ENCODE peak calls at places on chromosomes 13 and 19, in six cellular contexts. P is HepG2, I is H1, O is SK-N-SH, Z is HCT116, F is K562. V is an unnamed sample.
A peak's percentile ranks its signal among the peaks of the same experiment; 100 is the strongest.

GRCh38 chr13:40315416-40316064 is 350.9 kb downstream of the FOXO1 start:
- DNase-seq in P (no peak), I (no peak), O (no peak), Z (no peak), F (no peak), V (no peak)

GRCh38 chr13:32212420-32212819 is 102.7 kb downstream of the ZAR1L start:
- DNase-seq in P (no peak), I (no peak), O (no peak), Z (no peak), F (no peak), V (no peak)

GRCh38 chr19:55526216-55527196 is 10.4 kb downstream of the SBK2 start:
- DNase-seq in P (peak; percentile 31), I (no peak), O (peak; percentile 57), Z (no peak), F (no peak), V (peak; percentile 35)

GRCh38 chr19:53131732-53132131 is 978 bp downstream of the ZNF415 start:
- DNase-seq in P (no peak), I (no peak), O (peak; percentile 27), Z (no peak), F (no peak), V (no peak)

GRCh38 chr13:75870397-75870801 is 234.3 kb downstream of the LMO7 start:
- DNase-seq in P (no peak), I (peak; percentile 62), O (peak; percentile 46), Z (no peak), F (peak; percentile 22), V (peak; percentile 31)

GRCh38 chr19:15142313-15142712 is 35.1 kb downstream of the SYDE1 start:
- DNase-seq in P (no peak), I (no peak), O (no peak), Z (no peak), F (no peak), V (no peak)

GRCh38 chr19:41546386-41546789 is 29.6 kb upstream of the CEACAM21 start:
- DNase-seq in P (no peak), I (no peak), O (no peak), Z (no peak), F (no peak), V (no peak)

GRCh38 chr13:100089633-100090032 is 740 bp downstream of the PCCA start:
- DNase-seq in P (no peak), I (no peak), O (no peak), Z (no peak), F (no peak), V (no peak)

GRCh38 chr19:2148482-2149135 is 2.8 kb downstream of the AP3D1 start:
- DNase-seq in P (no peak), I (no peak), O (peak; percentile 16), Z (no peak), F (no peak), V (no peak)

GRCh38 chr19:39142655-39143054 is 17.1 kb downstream of the PAK4 start:
- DNase-seq in P (no peak), I (no peak), O (no peak), Z (no peak), F (no peak), V (no peak)

GRCh38 chr19:13012690-13013608 is 17.7 kb downstream of the NFIX start:
- DNase-seq in P (peak; percentile 52), I (no peak), O (no peak), Z (no peak), F (peak; percentile 65), V (no peak)

GRCh38 chr19:28985201-28985600 is 227.8 kb downstream of the UQCRFS1 start:
- DNase-seq in P (no peak), I (no peak), O (no peak), Z (no peak), F (no peak), V (no peak)

GRCh38 chr13:24215732-24216131 is 55.2 kb downstream of the SPATA13 start:
- DNase-seq in P (no peak), I (no peak), O (no peak), Z (no peak), F (no peak), V (no peak)

GRCh38 chr19:35090160-35090794 is 25.3 kb upstream of the FXYD3 start:
- DNase-seq in P (peak; percentile 54), I (peak; percentile 80), O (peak; percentile 90), Z (peak; percentile 48), F (peak; percentile 84), V (peak; percentile 82)

GRCh38 chr19:49512970-49513745 is 697 bp downstream of the FCGRT start:
- DNase-seq in P (peak; percentile 89), I (peak; percentile 81), O (peak; percentile 88), Z (no peak), F (peak; percentile 77), V (peak; percentile 42)

GRCh38 chr19:3459322-3459881 is 20.9 kb downstream of the SMIM24 start:
- DNase-seq in P (no peak), I (no peak), O (peak; percentile 95), Z (no peak), F (peak; percentile 54), V (no peak)

GRCh38 chr19:4375620-4376228 is 24.6 kb downstream of the SH3GL1 start:
- DNase-seq in P (peak; percentile 51), I (no peak), O (peak; percentile 73), Z (no peak), F (peak; percentile 75), V (no peak)

GRCh38 chr19:41376241-41376997 is at the start of gene TMEM91:
- DNase-seq in P (no peak), I (peak; percentile 85), O (peak; percentile 75), Z (no peak), F (peak; percentile 37), V (peak; percentile 61)

GRCh38 chr19:29418106-29418684 is 107.6 kb upstream of the VSTM2B start:
- DNase-seq in P (no peak), I (no peak), O (no peak), Z (no peak), F (no peak), V (no peak)

GRCh38 chr19:19051478-19052213 is 12.1 kb upstream of the SLC25A42 start:
- DNase-seq in P (no peak), I (no peak), O (no peak), Z (no peak), F (peak; percentile 24), V (no peak)

GRCh38 chr19:18908917-18909619 is 10.1 kb downstream of the COPE start:
- DNase-seq in P (no peak), I (no peak), O (no peak), Z (no peak), F (no peak), V (no peak)

GRCh38 chr13:70218618-70219017 is 110.4 kb upstream of the KLHL1 start:
- DNase-seq in P (no peak), I (no peak), O (no peak), Z (no peak), F (no peak), V (no peak)

GRCh38 chr19:11674067-11674492 is 64.7 kb downstream of the ZNF823 start:
- DNase-seq in P (no peak), I (peak; percentile 78), O (no peak), Z (no peak), F (no peak), V (no peak)

GRCh38 chr13:106159295-106160195 is 375.9 kb downstream of the EFNB2 start:
- DNase-seq in P (no peak), I (no peak), O (no peak), Z (no peak), F (no peak), V (no peak)

GRCh38 chr19:10419646-10420443 is 493 bp upstream of the PDE4A start:
- DNase-seq in P (no peak), I (peak; percentile 92), O (peak; percentile 62), Z (peak; percentile 84), F (peak; percentile 91), V (peak; percentile 63)

GRCh38 chr13:43805071-43805468 is 18.3 kb upstream of the ENOX1 start:
- DNase-seq in P (peak; percentile 12), I (no peak), O (peak; percentile 34), Z (peak; percentile 81), F (no peak), V (no peak)

GRCh38 chr13:107367258-107367657 is 799.3 kb upstream of the ARGLU1 start:
- DNase-seq in P (no peak), I (no peak), O (no peak), Z (no peak), F (no peak), V (no peak)
- TF ChIP-seq JUND in P (no peak), I (no peak), O (no peak), Z (no peak), F (no peak), V (no peak)

DNA sequence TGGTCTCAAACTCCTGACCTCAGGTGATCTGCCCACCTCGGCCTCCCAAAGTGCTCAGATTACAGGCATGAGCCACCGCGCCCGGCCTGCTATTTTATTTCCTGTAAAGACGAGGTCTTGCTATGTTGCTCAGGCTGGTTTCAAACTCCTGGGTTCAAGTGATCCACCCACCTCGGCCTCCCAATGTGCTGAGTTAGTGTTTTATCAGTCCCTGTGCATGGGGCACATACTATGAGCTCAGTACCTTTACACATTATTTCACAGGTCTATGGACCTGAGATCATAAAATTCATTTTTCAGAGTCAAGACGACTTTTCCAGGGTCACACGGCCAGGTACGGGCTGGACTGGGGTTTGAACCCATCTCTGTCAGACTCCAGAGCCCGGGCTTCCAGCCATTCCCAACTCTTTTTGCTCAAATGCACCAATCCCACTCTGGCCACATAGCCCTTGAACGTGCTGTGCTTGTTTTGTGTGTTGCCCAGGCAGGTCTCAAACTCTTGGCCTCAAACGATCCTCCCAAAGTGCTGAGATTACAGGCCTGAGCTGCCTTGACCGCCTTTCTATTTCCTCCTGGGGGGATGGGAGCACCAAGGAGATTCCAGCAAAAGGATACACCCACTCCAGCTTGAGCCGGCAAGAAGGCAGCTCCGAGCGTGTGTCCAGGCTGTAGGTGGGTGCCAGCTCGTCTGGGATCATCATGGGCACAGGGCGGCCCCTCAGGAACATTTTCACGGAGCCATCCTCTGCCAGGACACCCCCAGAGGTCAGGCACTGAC is 1.1 kb downstream of the EML2 start:
- DNase-seq in P (no peak), I (no peak), O (no peak), Z (no peak), F (no peak), V (peak; percentile 28)
- TF ChIP-seq JUND in P (no peak), I (no peak), O (no peak), Z (no peak), F (no peak), V (no peak)

GRCh38 chr13:110517505-110518149 is 43.9 kb downstream of the RAB20 start:
- DNase-seq in P (no peak), I (no peak), O (no peak), Z (no peak), F (no peak), V (no peak)
- TF ChIP-seq JUND in P (no peak), I (no peak), O (no peak), Z (no peak), F (no peak), V (no peak)

GRCh38 chr13:92461831-92462230 is 764.8 kb upstream of the GPC6 start:
- DNase-seq in P (no peak), I (no peak), O (no peak), Z (no peak), F (no peak), V (no peak)

GRCh38 chr13:92463134-92463533 is 763.5 kb upstream of the GPC6 start:
- DNase-seq in P (no peak), I (no peak), O (no peak), Z (no peak), F (no peak), V (peak; percentile 14)

GRCh38 chr13:92461402-92461801 is 765.2 kb upstream of the GPC6 start:
- DNase-seq in P (no peak), I (no peak), O (no peak), Z (no peak), F (no peak), V (no peak)

DNA sequence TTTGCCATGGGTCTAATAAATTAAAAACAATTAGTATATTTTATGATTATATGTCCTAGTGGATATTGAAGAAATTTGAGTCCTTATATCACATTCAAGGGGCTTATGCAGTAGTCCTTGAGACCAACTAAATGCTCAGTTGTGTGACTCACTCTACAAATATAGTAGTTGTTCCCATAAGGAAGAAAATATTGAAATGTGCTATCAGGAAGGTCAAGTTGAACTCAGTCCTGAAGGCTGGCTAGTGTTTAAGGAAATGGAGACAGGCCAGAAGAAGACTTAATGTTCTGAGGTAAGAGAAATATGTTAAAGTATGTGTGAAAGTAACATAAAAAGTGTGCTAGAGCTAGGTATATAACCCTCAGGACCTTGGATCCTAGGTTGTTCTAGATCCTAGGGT is 766.1 kb upstream of the GPC6 start:
- DNase-seq in P (no peak), I (no peak), O (no peak), Z (no peak), F (no peak), V (no peak)
- TF ChIP-seq JUND in P (no peak), I (no peak), O (no peak), Z (no peak), F (no peak), V (no peak)